ENCODE peak calls at places on chromosomes 3 and 15, in five cellular contexts. R is heart left ventricle, A is NCI-H446, W is nucleus accumbens, N is COR-L47. Z is an unnamed sample.

GRCh38 chr15:72934006-72934405 is 118.3 kb upstream of the NEO1 start:
- DNase-seq in W (no peak), A (no peak), N (no peak), R (no peak), Z (no peak)

GRCh38 chr3:180700941-180701340 is 21.7 kb upstream of the CCDC39 start:
- DNase-seq in W (no peak), N (no peak), R (no peak), A (no peak), Z (no peak)

GRCh38 chr3:4739289-4740236 is 239.7 kb upstream of the BHLHE40 start:
- DNase-seq in A (no peak), W (no peak), N (no peak), R (no peak), Z (no peak)

GRCh38 chr15:39018966-39019365 is 454.4 kb upstream of the RASGRP1 start:
- DNase-seq in W (no peak), N (no peak), A (no peak), R (no peak), Z (no peak)

GRCh38 chr15:31303434-31304073 is 23.1 kb upstream of the KLF13 start:
- DNase-seq in A (no peak), R (no peak), N (no peak), W (no peak), Z (no peak)

GRCh38 chr15:56019819-56020218 is 26.4 kb upstream of the NEDD4 start:
- DNase-seq in N (no peak), A (no peak), W (no peak), R (no peak), Z (no peak)

GRCh38 chr3:63613561-63613960 is 38.9 kb upstream of the SNTN start:
- DNase-seq in N (no peak), W (no peak), A (no peak), R (no peak), Z (no peak)

GRCh38 chr3:16370872-16371740 is 106.1 kb downstream of the OXNAD1 start:
- DNase-seq in A (no peak), W (no peak), N (peak; percentile 15), R (no peak), Z (no peak)

GRCh38 chr3:70539908-70540307 is 227.5 kb upstream of the MDFIC2 start:
- DNase-seq in W (no peak), N (no peak), A (no peak), R (no peak), Z (no peak)

GRCh38 chr3:73661262-73661661 is 36.5 kb upstream of the PDZRN3 start:
- DNase-seq in N (no peak), R (no peak), A (no peak), W (no peak), Z (no peak)

GRCh38 chr3:62098646-62099365 is 274.5 kb downstream of the FEZF2 start:
- DNase-seq in R (no peak), W (no peak), A (no peak), N (no peak), Z (no peak)

GRCh38 chr3:49707113-49707480 is 12.4 kb downstream of the AMIGO3 start:
- DNase-seq in N (no peak), R (no peak), A (no peak), W (no peak), Z (peak; percentile 11)

GRCh38 chr3:45868213-45868612 is 18.1 kb upstream of the CCR9 start:
- DNase-seq in R (no peak), W (no peak), N (no peak), A (no peak), Z (no peak)